ENCODE peak calls at places on chromosomes 6 and 20, in ten cellular contexts. C is brain microvascular endothelial cell; F is CD8-positive, alpha-beta T cell; P is stomach; S is thoracic aorta; I is MM.1S; H is adrenal gland; V is kidney; Y is left ventricle myocardium inferior; U is psoas muscle. J is an unnamed sample.

GRCh38 chr20:48652961-48653705 is 174.7 kb downstream of the PREX1 start:
- DNase-seq in C (no peak), F (no peak), P (no peak), S (no peak), I (no peak), H (no peak), V (no peak), Y (no peak), U (no peak), J (no peak)

GRCh38 chr20:54212226-54212625 is 4.3 kb downstream of the PFDN4 start:
- DNase-seq in C (peak), F (no peak), P (no peak), S (no peak), I (no peak), H (no peak), V (no peak), Y (no peak), U (no peak), J (no peak)

GRCh38 chr20:61919239-61919638 is 146.4 kb downstream of the TAF4 start:
- DNase-seq in C (no peak), F (no peak), P (no peak), S (no peak), I (no peak), H (no peak), V (no peak), Y (no peak), U (no peak), J (no peak)

GRCh38 chr20:44559302-44559701 is 23.1 kb upstream of the PKIG start:
- DNase-seq in C (no peak), F (no peak), P (no peak), S (no peak), I (no peak), H (no peak), V (no peak), Y (no peak), U (no peak), J (no peak)

GRCh38 chr6:15365273-15365687 is 119.4 kb downstream of the JARID2 start:
- DNase-seq in C (peak), F (peak), P (peak), S (peak), I (no peak), H (peak), V (peak), Y (peak), U (peak), J (peak)

GRCh38 chr20:26208296-26209091 is 511.8 kb upstream of the ZNF337 start:
- DNase-seq in C (no peak), F (peak), P (no peak), S (no peak), I (no peak), H (peak), V (peak), Y (no peak), U (peak), J (no peak)

GRCh38 chr20:37670426-37670825 is 23.4 kb upstream of the CTNNBL1 start:
- DNase-seq in C (no peak), F (no peak), P (no peak), S (no peak), I (no peak), H (peak), V (no peak), Y (no peak), U (peak), J (no peak)

GRCh38 chr20:56831795-56832194 is 202.7 kb downstream of the TFAP2C start:
- DNase-seq in C (no peak), F (no peak), P (no peak), S (no peak), I (no peak), H (no peak), V (no peak), Y (no peak), U (no peak), J (no peak)

GRCh38 chr6:156045416-156045815 is 589.8 kb upstream of the NOX3 start:
- DNase-seq in C (no peak), F (no peak), P (no peak), S (no peak), I (no peak), H (no peak), V (no peak), Y (no peak), U (no peak), J (no peak)

GRCh38 chr20:54062812-54063280 is 7.5 kb downstream of the BCAS1 start:
- DNase-seq in C (peak), F (no peak), P (no peak), S (no peak), I (peak), H (no peak), V (no peak), Y (no peak), U (no peak), J (no peak)

GRCh38 chr6:134910596-134910935 is 39.3 kb downstream of the ALDH8A1 start:
- DNase-seq in C (no peak), F (no peak), P (no peak), S (no peak), I (no peak), H (no peak), V (no peak), Y (no peak), U (no peak), J (no peak)

GRCh38 chr6:167907837-167908681 is 81.3 kb downstream of the AFDN start:
- DNase-seq in C (peak), F (no peak), P (no peak), S (no peak), I (no peak), H (peak), V (no peak), Y (no peak), U (no peak), J (no peak)

GRCh38 chr6:34795836-34796425 is 4.0 kb downstream of the BLTP3A start:
- DNase-seq in C (peak), F (no peak), P (no peak), S (no peak), I (no peak), H (no peak), V (no peak), Y (no peak), U (no peak), J (no peak)

GRCh38 chr6:151240861-151241642 is 1.3 kb downstream of the AKAP12 start:
- DNase-seq in C (peak), F (no peak), P (peak), S (no peak), I (no peak), H (peak), V (peak), Y (peak), U (peak), J (peak)

GRCh38 chr6:154909821-154910220 is 85.3 kb upstream of the TIAM2 start:
- DNase-seq in C (no peak), F (no peak), P (no peak), S (no peak), I (no peak), H (no peak), V (no peak), Y (no peak), U (no peak), J (no peak)

DNA sequence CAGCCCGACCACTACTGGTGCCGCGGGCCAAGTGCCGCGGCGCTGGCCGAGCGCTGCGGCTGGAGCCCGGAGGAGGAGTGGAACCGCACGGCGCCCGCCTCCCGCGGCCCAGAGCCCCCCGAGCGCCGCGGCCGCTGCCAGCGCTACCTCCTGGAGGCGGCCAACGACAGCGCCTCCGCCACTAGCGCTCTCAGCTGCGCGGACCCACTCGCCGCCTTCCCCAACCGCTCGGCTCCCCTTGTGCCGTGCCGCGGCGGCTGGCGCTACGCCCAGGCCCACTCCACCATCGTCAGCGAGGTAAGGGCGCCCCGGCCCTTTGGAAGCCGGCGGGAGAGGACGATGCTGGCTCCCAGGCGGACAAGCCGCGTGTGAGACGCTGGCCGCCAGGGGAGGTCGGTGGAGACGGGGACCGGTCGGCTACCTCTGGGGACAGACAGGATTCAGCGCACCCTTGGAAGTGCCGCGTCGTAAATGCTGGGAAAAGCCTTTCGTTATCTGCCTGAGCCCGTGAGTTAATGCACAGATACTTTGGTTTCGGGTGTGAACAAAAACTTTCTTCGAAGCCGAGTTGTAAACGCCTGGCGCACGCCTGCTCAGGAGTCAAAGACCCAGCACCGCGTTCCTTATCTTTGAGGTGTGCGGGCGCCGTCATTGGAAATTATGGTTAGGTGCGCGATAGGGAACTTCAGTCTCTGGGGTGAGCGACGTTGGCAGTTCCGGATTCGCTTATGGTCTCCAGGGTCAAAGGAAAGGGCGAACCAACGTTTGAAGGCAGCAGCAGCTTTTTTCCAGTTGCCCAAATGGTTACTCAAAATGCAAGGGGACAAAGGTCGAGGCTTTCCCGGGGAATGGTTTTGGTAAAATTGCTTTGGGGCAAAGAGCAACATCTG is 619 bp downstream of the SLC22A3 start:
- DNase-seq in C (no peak), F (no peak), P (peak), S (no peak), I (no peak), H (peak), V (no peak), Y (no peak), U (peak), J (peak)
- TF ChIP-seq CTCF in C (peak), F (no peak), P (peak), S (peak), I (no peak), H (no peak), V (no peak), Y (no peak), U (peak), J (peak)

DNA sequence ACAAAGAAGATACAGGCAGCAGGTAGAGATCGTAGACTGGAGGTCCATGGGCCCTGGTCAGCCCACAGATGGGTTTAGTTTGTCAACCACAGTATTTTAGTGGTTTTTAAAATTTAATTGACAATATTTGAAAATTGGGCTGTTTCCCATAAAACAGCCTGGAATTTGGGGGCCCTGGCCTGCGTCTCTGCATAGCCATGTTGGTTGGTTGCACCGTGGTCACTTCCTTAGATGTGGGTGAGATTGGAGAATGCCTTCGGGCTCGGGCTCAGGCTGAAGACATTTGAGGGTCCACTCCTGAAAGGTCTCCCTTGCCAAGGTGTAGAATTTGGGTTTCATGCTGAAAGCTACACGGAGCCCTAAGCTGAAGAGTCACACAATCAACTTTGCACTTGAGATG is 7.7 kb downstream of the DUSP22 start:
- DNase-seq in C (no peak), F (no peak), P (no peak), S (no peak), I (no peak), H (no peak), V (no peak), Y (no peak), U (no peak), J (no peak)
- H3K4me3 ChIP-seq in C (no peak), F (no peak), P (no peak), S (no peak), I (no peak), H (no peak), V (no peak), Y (no peak), U (no peak), J (no peak)

DNA sequence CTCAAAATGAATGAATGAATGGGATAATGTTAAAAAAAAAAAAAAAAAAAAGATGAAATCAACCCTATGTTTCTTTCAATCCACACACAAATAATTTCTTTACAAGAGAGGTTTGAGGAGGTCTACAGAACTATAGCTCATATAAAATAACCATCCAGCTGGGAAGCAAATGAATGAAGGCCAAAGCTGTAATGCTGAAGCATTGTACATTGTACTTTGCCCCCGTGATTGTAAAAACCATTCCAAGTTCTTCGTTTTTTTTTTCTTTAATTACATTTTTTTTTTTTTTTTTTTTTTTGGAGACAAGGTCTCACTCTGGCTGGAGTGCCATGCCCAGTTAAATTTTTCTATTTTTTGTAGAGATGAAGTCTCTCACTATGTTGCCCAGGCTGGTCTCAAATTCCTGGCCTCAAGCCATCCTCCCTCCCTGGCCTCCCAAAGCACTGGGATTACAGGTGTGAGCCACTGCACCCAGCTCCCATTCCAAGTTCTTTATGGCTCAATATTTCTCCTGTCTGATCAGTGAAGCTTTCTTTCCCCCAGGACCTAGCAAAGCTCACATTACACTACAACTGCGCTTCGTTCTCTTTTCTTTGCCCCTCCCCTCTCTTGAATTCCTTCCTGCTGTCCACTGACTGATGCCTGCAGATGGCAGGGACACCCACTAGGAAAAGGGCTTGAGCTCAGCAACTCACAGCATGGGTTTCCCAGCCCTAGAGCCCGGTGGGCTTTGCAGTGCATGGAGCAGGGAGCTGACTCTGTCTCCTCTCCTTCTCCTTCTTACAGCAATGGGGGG is 53.0 kb upstream of the NOP56 start:
- DNase-seq in C (no peak), F (no peak), P (no peak), S (no peak), I (no peak), H (no peak), V (no peak), Y (no peak), U (no peak), J (no peak)
- H3K27ac ChIP-seq in C (no peak), F (no peak), P (no peak), S (no peak), I (no peak), H (no peak), V (no peak), Y (no peak), U (no peak), J (peak)

GRCh38 chr6:157558049-157558448 is 177.1 kb downstream of the ZDHHC14 start:
- DNase-seq in C (no peak), F (no peak), P (no peak), S (no peak), I (no peak), H (no peak), V (no peak), Y (no peak), U (no peak), J (no peak)
- TF ChIP-seq CTCF in C (no peak), F (no peak), P (no peak), S (no peak), I (no peak), H (no peak), V (no peak), Y (no peak), U (no peak), J (no peak)

GRCh38 chr6:41639556-41640371 is 1.5 kb downstream of the MDFI start:
- DNase-seq in C (no peak), F (no peak), P (no peak), S (no peak), I (no peak), H (no peak), V (peak), Y (no peak), U (no peak), J (no peak)
- H3K4me3 ChIP-seq in C (peak), F (no peak), P (peak), S (no peak), I (no peak), H (no peak), V (no peak), Y (peak), U (peak), J (no peak)

GRCh38 chr20:63897978-63898561 is 3.1 kb downstream of the DNAJC5 start:
- DNase-seq in C (no peak), F (no peak), P (no peak), S (no peak), I (no peak), H (no peak), V (no peak), Y (no peak), U (no peak), J (no peak)
- H3K27ac ChIP-seq in C (no peak), F (no peak), P (peak), S (no peak), I (no peak), H (no peak), V (no peak), Y (no peak), U (no peak), J (no peak)

J was measured in Peyer's patch.